ENCODE peak calls at places on chromosomes 12 and 14, in nine cellular contexts. I is cardiac fibroblast, Y is foreskin fibroblast, S is GM23338, E is thoracic aorta, W is HFF-Myc, K is uterus, Q is ovary, X is astrocyte of the cerebellum. A is an unnamed sample.

GRCh38 chr12:67355428-67356385 is 86.5 kb downstream of the CAND1 start:
- DNase-seq in E (no peak), S (peak), I (peak), Q (peak), W (no peak), X (peak), Y (peak), K (no peak), A (no peak)

GRCh38 chr12:76863811-76864210 is 15.0 kb downstream of the CSRP2 start:
- DNase-seq in Q (no peak), I (peak), S (no peak), W (peak), K (no peak), E (no peak), Y (peak), X (no peak), A (no peak)

GRCh38 chr12:85872497-85873091 is 1.5 kb upstream of the NTS start:
- DNase-seq in W (peak), S (peak), X (peak), Y (peak), E (no peak), Q (no peak), I (peak), K (no peak), A (peak)

GRCh38 chr12:69290545-69291277 is 51.3 kb downstream of the CPSF6 start:
- DNase-seq in Q (peak), E (peak), I (peak), Y (peak), X (peak), K (peak), S (peak), W (peak), A (peak)

GRCh38 chr12:107554941-107555340 is 130.7 kb upstream of the PWP1 start:
- DNase-seq in Q (no peak), K (no peak), E (no peak), Y (no peak), X (no peak), W (no peak), I (no peak), S (no peak), A (no peak)

GRCh38 chr14:25841226-25841625 is 756.6 kb downstream of the NOVA1 start:
- DNase-seq in E (no peak), Y (no peak), Q (no peak), W (no peak), K (no peak), I (no peak), S (no peak), X (no peak), A (no peak)

GRCh38 chr12:119624971-119625370 is 31.4 kb downstream of the TMEM233 start:
- DNase-seq in E (no peak), Q (peak), K (no peak), I (peak), Y (no peak), X (no peak), W (peak), S (no peak), A (no peak)

GRCh38 chr12:232731-233614 is 19.0 kb upstream of the SLC6A12 start:
- DNase-seq in I (no peak), K (no peak), Q (no peak), E (no peak), X (no peak), Y (no peak), S (no peak), W (no peak), A (no peak)

GRCh38 chr14:91409991-91410401 is 7.6 kb downstream of the CCDC88C start:
- DNase-seq in W (no peak), I (no peak), X (no peak), E (no peak), K (no peak), Y (no peak), S (no peak), Q (no peak), A (no peak)

GRCh38 chr14:55099741-55100140 is 29.3 kb upstream of the LGALS3 start:
- DNase-seq in S (no peak), E (no peak), X (no peak), W (no peak), I (peak), Q (no peak), Y (no peak), K (no peak), A (no peak)

DNA sequence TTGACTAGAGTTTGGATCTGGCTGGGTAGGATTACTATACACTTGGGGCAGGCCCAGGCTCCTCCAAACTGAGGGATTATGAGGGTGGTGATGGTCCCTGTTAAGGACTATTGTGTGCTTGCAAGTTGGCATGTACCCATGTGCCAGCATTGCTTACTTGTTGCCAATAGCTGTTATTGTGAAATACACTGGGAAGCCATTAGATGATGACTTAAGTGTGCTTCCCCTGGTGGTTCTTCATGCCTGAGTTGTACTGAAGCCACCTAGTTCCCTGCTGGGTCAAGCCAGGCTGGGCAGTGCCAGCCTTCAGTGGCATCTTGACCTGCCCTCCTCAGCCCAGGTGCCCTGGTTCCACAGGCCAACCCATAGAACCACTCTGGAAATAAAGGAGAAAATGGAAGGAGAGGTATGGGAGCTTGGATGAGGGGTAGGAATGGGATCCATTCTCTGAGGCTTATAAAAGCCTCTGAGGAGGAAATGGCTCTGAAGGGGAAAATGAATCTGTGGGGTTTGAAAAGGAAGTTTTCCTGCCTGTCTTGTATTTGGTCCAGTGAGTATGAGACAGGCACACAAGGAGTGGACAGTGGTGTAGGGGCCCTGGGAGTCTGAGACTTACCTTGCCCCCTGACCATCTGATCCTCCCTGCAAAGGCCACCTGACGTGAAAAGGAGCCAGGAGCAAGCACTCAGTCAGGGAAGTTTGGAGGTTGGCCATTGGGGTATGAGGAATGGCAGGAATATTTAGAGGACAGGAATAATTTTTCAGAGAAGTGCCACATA is 724 bp downstream of the LTB4R start:
- DNase-seq in X (no peak), S (no peak), K (no peak), E (no peak), W (no peak), I (peak), Q (no peak), Y (no peak), A (peak)
- H3K4me3 ChIP-seq in X (no peak), S (peak), K (peak), E (peak), W (no peak), I (no peak), Q (peak), Y (no peak), A (no peak)

DNA sequence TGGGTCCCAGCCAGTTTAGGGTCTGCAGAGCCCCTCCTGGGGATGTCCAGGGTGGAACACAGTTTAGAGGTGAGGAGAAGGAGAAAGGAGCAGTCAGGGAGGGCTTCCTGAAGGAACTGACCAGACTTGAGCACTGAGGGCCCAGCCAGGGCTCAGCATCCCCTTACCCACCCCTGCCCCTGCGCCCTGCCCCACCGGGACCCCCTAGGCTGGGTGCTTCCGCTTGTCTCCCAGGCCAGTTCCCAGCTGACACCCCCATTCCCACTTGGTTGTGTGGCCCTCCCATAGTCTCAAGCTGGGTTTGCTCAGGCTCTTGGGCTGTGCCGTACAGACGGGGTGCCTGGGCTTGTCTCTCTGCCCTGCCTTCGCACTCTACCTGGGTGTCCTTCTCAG is 26.3 kb upstream of the KIF26A start:
- DNase-seq in Q (no peak), W (no peak), I (no peak), X (no peak), K (no peak), E (no peak), S (no peak), Y (no peak), A (no peak)
- TF ChIP-seq CTCF in Q (no peak), W (no peak), I (no peak), X (no peak), K (no peak), E (no peak), S (no peak), Y (no peak), A (no peak)

GRCh38 chr12:52223411-52224039 is 9.5 kb upstream of the KRT7 start:
- DNase-seq in Q (no peak), W (no peak), Y (peak), E (no peak), K (no peak), I (peak), S (no peak), X (no peak), A (no peak)

GRCh38 chr12:52225752-52226151 is 7.3 kb upstream of the KRT7 start:
- DNase-seq in E (no peak), K (no peak), W (no peak), I (no peak), X (no peak), S (no peak), Y (no peak), Q (peak), A (no peak)

GRCh38 chr12:52221912-52222457 is 11.1 kb upstream of the KRT7 start:
- DNase-seq in S (peak), I (peak), X (no peak), K (no peak), E (no peak), Y (peak), Q (peak), W (no peak), A (no peak)

GRCh38 chr12:52222692-52223091 is 10.4 kb upstream of the KRT7 start:
- DNase-seq in Y (no peak), E (no peak), I (no peak), S (no peak), Q (peak), K (no peak), W (no peak), X (no peak), A (no peak)

GRCh38 chr12:52224154-52224553 is 8.9 kb upstream of the KRT7 start:
- DNase-seq in W (no peak), E (no peak), S (no peak), I (peak), K (no peak), X (no peak), Y (peak), Q (no peak), A (no peak)
- H3K4me3 ChIP-seq in W (no peak), E (no peak), S (no peak), I (no peak), K (no peak), X (no peak), Y (no peak), Q (no peak), A (no peak)

DNA sequence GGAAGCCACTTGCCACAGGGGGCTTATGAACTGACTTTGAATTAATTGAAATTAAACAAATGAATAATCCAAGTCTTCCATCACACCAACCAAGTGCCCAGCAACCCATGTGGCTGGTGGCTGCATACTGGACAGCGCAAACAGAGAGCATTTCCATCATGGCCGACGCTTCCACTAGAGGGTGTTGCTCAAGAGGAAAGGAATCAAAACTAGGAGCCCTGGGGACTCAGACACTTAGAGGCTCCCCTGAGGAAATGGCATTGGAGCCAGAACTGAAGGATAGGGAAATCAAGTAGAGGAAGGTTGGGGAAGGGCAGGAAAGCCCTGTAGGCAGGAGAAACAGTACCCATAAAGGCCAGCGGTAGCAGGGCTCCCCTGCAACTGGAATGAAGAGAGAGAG is 50.6 kb upstream of the NUAK1 start:
- DNase-seq in Q (no peak), I (no peak), Y (no peak), S (peak), X (no peak), W (no peak), K (no peak), E (no peak), A (no peak)
- TF ChIP-seq CTCF in Q (no peak), I (no peak), Y (no peak), S (peak), X (no peak), W (no peak), K (no peak), E (no peak), A (no peak)

GRCh38 chr12:131832393-131833231 is 4.4 kb downstream of the MMP17 start:
- DNase-seq in X (no peak), S (no peak), W (no peak), E (no peak), Y (peak), K (peak), I (peak), Q (peak), A (no peak)
- H3K4me3 ChIP-seq in X (peak), S (no peak), W (peak), E (no peak), Y (peak), K (peak), I (peak), Q (no peak), A (peak)